ENCODE peak calls at places on chromosome 16, in five cellular contexts. One of them, this sample, is unnamed.

GRCh38 chr16:86508947-86509758 is 1.2 kb upstream of the FOXF1 start:
- DNase-seq in suprapubic skin: no peak
- DNase-seq in osteoblast: peak
- DNase-seq in CD14-positive monocyte: no peak
- DNase-seq in fibroblast of villous mesenchyme: peak
- DNase-seq in this sample: no peak

GRCh38 chr16:82655315-82655714 is 28.5 kb downstream of the CDH13 start:
- DNase-seq in fibroblast of villous mesenchyme: peak
- DNase-seq in osteoblast: peak
- DNase-seq in suprapubic skin: no peak
- DNase-seq in CD14-positive monocyte: no peak
- DNase-seq in this sample: no peak

GRCh38 chr16:23064642-23065041 is 84.6 kb downstream of the USP31 start:
- DNase-seq in CD14-positive monocyte: no peak
- DNase-seq in suprapubic skin: no peak
- DNase-seq in osteoblast: peak
- DNase-seq in fibroblast of villous mesenchyme: peak
- DNase-seq in this sample: no peak

GRCh38 chr16:8929086-8929748 is 34.5 kb downstream of the USP7 start:
- DNase-seq in suprapubic skin: no peak
- DNase-seq in osteoblast: no peak
- DNase-seq in CD14-positive monocyte: no peak
- DNase-seq in fibroblast of villous mesenchyme: no peak
- DNase-seq in this sample: no peak

GRCh38 chr16:84699147-84699711 is 571 bp upstream of the USP10 start:
- DNase-seq in CD14-positive monocyte: no peak
- DNase-seq in fibroblast of villous mesenchyme: no peak
- DNase-seq in suprapubic skin: no peak
- DNase-seq in osteoblast: peak
- DNase-seq in this sample: no peak

GRCh38 chr16:72985148-72985882 is 62.6 kb downstream of the ZFHX3 start:
- DNase-seq in fibroblast of villous mesenchyme: peak
- DNase-seq in CD14-positive monocyte: no peak
- DNase-seq in osteoblast: peak
- DNase-seq in suprapubic skin: peak
- DNase-seq in this sample: no peak

GRCh38 chr16:12781777-12782176 is 21.9 kb downstream of the CPPED1 start:
- DNase-seq in fibroblast of villous mesenchyme: no peak
- DNase-seq in CD14-positive monocyte: no peak
- DNase-seq in osteoblast: no peak
- DNase-seq in suprapubic skin: no peak
- DNase-seq in this sample: no peak

GRCh38 chr16:49788505-49788904 is 67.4 kb downstream of the ZNF423 start:
- DNase-seq in CD14-positive monocyte: no peak
- DNase-seq in fibroblast of villous mesenchyme: no peak
- DNase-seq in osteoblast: peak
- DNase-seq in suprapubic skin: no peak
- DNase-seq in this sample: no peak

GRCh38 chr16:22684282-22685161 is 129.4 kb upstream of the HS3ST2 start:
- DNase-seq in CD14-positive monocyte: no peak
- DNase-seq in suprapubic skin: no peak
- DNase-seq in fibroblast of villous mesenchyme: peak
- DNase-seq in osteoblast: peak
- DNase-seq in this sample: no peak

GRCh38 chr16:54901606-54902005 is 29.1 kb upstream of the IRX5 start:
- DNase-seq in fibroblast of villous mesenchyme: no peak
- DNase-seq in suprapubic skin: no peak
- DNase-seq in CD14-positive monocyte: no peak
- DNase-seq in osteoblast: no peak
- DNase-seq in this sample: no peak

GRCh38 chr16:23306199-23307100 is 4.3 kb downstream of the SCNN1B start:
- DNase-seq in fibroblast of villous mesenchyme: no peak
- DNase-seq in CD14-positive monocyte: no peak
- DNase-seq in osteoblast: no peak
- DNase-seq in suprapubic skin: no peak
- DNase-seq in this sample: no peak

GRCh38 chr16:84175351-84176081 is 11.3 kb downstream of the TAF1C start:
- DNase-seq in osteoblast: peak
- DNase-seq in CD14-positive monocyte: peak
- DNase-seq in fibroblast of villous mesenchyme: peak
- DNase-seq in suprapubic skin: no peak
- DNase-seq in this sample: no peak

GRCh38 chr16:29877266-29877961 is 14.4 kb upstream of the CDIPT start:
- DNase-seq in osteoblast: peak
- DNase-seq in suprapubic skin: no peak
- DNase-seq in CD14-positive monocyte: peak
- DNase-seq in fibroblast of villous mesenchyme: peak
- DNase-seq in this sample: no peak

GRCh38 chr16:46882304-46882939 is 1.7 kb upstream of the GPT2 start:
- DNase-seq in osteoblast: no peak
- DNase-seq in fibroblast of villous mesenchyme: no peak
- DNase-seq in CD14-positive monocyte: no peak
- DNase-seq in suprapubic skin: no peak
- DNase-seq in this sample: no peak

GRCh38 chr16:46582313-46582712 is 38.9 kb downstream of the SHCBP1 start:
- DNase-seq in osteoblast: no peak
- DNase-seq in CD14-positive monocyte: no peak
- DNase-seq in fibroblast of villous mesenchyme: peak
- DNase-seq in suprapubic skin: no peak
- DNase-seq in this sample: no peak

GRCh38 chr16:30018731-30019158 is 4.3 kb upstream of the C16orf92 start:
- DNase-seq in osteoblast: no peak
- DNase-seq in suprapubic skin: no peak
- DNase-seq in CD14-positive monocyte: no peak
- DNase-seq in fibroblast of villous mesenchyme: no peak
- DNase-seq in this sample: no peak

GRCh38 chr16:69382421-69382820 is 3.4 kb downstream of the TERF2 start:
- DNase-seq in CD14-positive monocyte: no peak
- DNase-seq in osteoblast: no peak
- DNase-seq in fibroblast of villous mesenchyme: no peak
- DNase-seq in suprapubic skin: no peak
- DNase-seq in this sample: no peak

GRCh38 chr16:23699100-23699499 is 13.9 kb downstream of the ERN2 start:
- DNase-seq in osteoblast: no peak
- DNase-seq in suprapubic skin: no peak
- DNase-seq in fibroblast of villous mesenchyme: no peak
- DNase-seq in CD14-positive monocyte: no peak
- DNase-seq in this sample: no peak

GRCh38 chr16:12639044-12639443 is 164.6 kb downstream of the CPPED1 start:
- DNase-seq in CD14-positive monocyte: no peak
- DNase-seq in fibroblast of villous mesenchyme: peak
- DNase-seq in suprapubic skin: no peak
- DNase-seq in osteoblast: peak
- DNase-seq in this sample: no peak

GRCh38 chr16:27254262-27254811 is 14.2 kb downstream of the NSMCE1 start:
- DNase-seq in CD14-positive monocyte: no peak
- DNase-seq in suprapubic skin: no peak
- DNase-seq in fibroblast of villous mesenchyme: peak
- DNase-seq in osteoblast: no peak
- DNase-seq in this sample: peak

GRCh38 chr16:3656491-3657468 is 2.3 kb downstream of the DNASE1 start:
- DNase-seq in osteoblast: peak
- DNase-seq in fibroblast of villous mesenchyme: no peak
- DNase-seq in suprapubic skin: peak
- DNase-seq in CD14-positive monocyte: no peak
- DNase-seq in this sample: no peak

GRCh38 chr16:85229869-85230416 is 117.7 kb upstream of the CIBAR2 start:
- DNase-seq in osteoblast: no peak
- DNase-seq in suprapubic skin: no peak
- DNase-seq in fibroblast of villous mesenchyme: no peak
- DNase-seq in CD14-positive monocyte: no peak
- DNase-seq in this sample: no peak

GRCh38 chr16:13038591-13038990 is 137.2 kb downstream of the SHISA9 start:
- DNase-seq in osteoblast: no peak
- DNase-seq in CD14-positive monocyte: no peak
- DNase-seq in fibroblast of villous mesenchyme: no peak
- DNase-seq in suprapubic skin: no peak
- DNase-seq in this sample: no peak

GRCh38 chr16:31477220-31478216 is 5.4 kb upstream of the SLC5A2 start:
- DNase-seq in CD14-positive monocyte: no peak
- DNase-seq in suprapubic skin: peak
- DNase-seq in fibroblast of villous mesenchyme: no peak
- DNase-seq in osteoblast: peak
- DNase-seq in this sample: no peak

GRCh38 chr16:53465606-53466290 is 31.5 kb downstream of the RBL2 start:
- DNase-seq in CD14-positive monocyte: no peak
- DNase-seq in osteoblast: peak
- DNase-seq in fibroblast of villous mesenchyme: peak
- DNase-seq in suprapubic skin: no peak
- DNase-seq in this sample: no peak

GRCh38 chr16:86494565-86495356 is 15.6 kb upstream of the FOXF1 start:
- DNase-seq in suprapubic skin: no peak
- DNase-seq in CD14-positive monocyte: no peak
- DNase-seq in osteoblast: peak
- DNase-seq in fibroblast of villous mesenchyme: no peak
- DNase-seq in this sample: no peak

GRCh38 chr16:49855280-49855821 is 561 bp downstream of the ZNF423 start:
- DNase-seq in osteoblast: peak
- DNase-seq in CD14-positive monocyte: no peak
- DNase-seq in suprapubic skin: peak
- DNase-seq in fibroblast of villous mesenchyme: peak
- DNase-seq in this sample: peak

GRCh38 chr16:27238016-27238587 is 30.5 kb downstream of the NSMCE1 start:
- DNase-seq in CD14-positive monocyte: peak
- DNase-seq in suprapubic skin: peak
- DNase-seq in osteoblast: peak
- DNase-seq in fibroblast of villous mesenchyme: no peak
- DNase-seq in this sample: no peak

GRCh38 chr16:10240854-10241613 is 58.8 kb upstream of the GRIN2A start:
- DNase-seq in fibroblast of villous mesenchyme: no peak
- DNase-seq in CD14-positive monocyte: no peak
- DNase-seq in osteoblast: no peak
- DNase-seq in suprapubic skin: no peak
- DNase-seq in this sample: no peak
- TF ChIP-seq CTCF in fibroblast of villous mesenchyme: no peak
- TF ChIP-seq CTCF in CD14-positive monocyte: no peak
- TF ChIP-seq CTCF in osteoblast: no peak
- TF ChIP-seq CTCF in suprapubic skin: no peak
- TF ChIP-seq CTCF in this sample: no peak

GRCh38 chr16:11406177-11406560 is 60.9 kb downstream of the RMI2 start:
- DNase-seq in CD14-positive monocyte: no peak
- DNase-seq in fibroblast of villous mesenchyme: no peak
- DNase-seq in suprapubic skin: no peak
- DNase-seq in osteoblast: no peak
- DNase-seq in this sample: no peak

GRCh38 chr16:11404608-11405007 is 59.3 kb downstream of the RMI2 start:
- DNase-seq in fibroblast of villous mesenchyme: no peak
- DNase-seq in CD14-positive monocyte: no peak
- DNase-seq in osteoblast: no peak
- DNase-seq in suprapubic skin: no peak
- DNase-seq in this sample: no peak

GRCh38 chr16:11403920-11404319 is 58.7 kb downstream of the RMI2 start:
- DNase-seq in suprapubic skin: no peak
- DNase-seq in fibroblast of villous mesenchyme: no peak
- DNase-seq in CD14-positive monocyte: no peak
- DNase-seq in osteoblast: peak
- DNase-seq in this sample: no peak

GRCh38 chr16:11407047-11407982 is 62.1 kb downstream of the RMI2 start:
- DNase-seq in osteoblast: peak
- DNase-seq in fibroblast of villous mesenchyme: peak
- DNase-seq in CD14-positive monocyte: peak
- DNase-seq in suprapubic skin: no peak
- DNase-seq in this sample: no peak

DNA sequence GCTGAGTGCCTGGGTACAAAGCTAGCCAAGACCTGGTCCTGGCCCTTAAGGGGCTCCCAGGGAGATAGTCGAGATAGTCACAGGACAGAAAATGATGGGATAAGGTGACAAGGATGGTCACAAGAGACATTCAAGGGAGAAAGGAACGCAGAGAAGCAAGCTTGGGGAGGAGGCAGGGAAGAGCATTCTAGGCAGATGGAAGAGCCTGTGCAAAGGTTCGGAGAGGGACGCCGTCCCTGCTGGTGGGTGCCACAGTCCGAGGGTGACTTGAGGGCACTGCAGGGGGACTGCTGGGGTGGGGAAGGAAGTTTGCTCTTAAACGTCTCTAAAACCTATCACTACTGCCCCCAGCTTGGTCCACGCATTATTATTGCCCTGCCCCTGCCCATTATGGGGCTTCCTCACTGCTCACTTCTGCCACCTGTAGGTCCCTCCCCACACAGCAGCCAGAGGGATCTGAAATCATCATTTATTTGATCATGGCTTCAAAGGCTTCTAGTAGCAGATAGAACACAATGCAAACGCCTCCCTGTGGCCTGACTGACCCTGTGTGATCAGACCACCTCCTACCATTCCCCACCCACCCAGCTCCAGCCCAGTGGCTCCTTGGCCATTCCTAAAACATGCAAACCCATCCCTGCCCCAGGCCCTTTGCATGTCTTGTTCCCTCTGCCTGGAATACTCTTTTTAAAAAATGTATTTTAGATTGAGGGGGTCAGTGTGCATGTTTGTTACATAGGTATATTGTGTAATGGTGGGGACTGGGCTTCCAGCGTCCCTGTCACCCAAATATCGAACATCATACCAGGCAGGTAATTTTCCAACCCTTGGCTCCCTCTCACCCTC is 60.3 kb downstream of the RMI2 start:
- DNase-seq in fibroblast of villous mesenchyme: peak
- DNase-seq in CD14-positive monocyte: no peak
- DNase-seq in osteoblast: peak
- DNase-seq in suprapubic skin: no peak
- DNase-seq in this sample: no peak
- TF ChIP-seq CTCF in fibroblast of villous mesenchyme: peak
- TF ChIP-seq CTCF in CD14-positive monocyte: peak
- TF ChIP-seq CTCF in osteoblast: peak
- TF ChIP-seq CTCF in suprapubic skin: peak
- TF ChIP-seq CTCF in this sample: peak

GRCh38 chr16:2486645-2487516 is 12.0 kb downstream of the TBC1D24 start:
- DNase-seq in CD14-positive monocyte: peak
- DNase-seq in fibroblast of villous mesenchyme: peak
- DNase-seq in osteoblast: peak
- DNase-seq in suprapubic skin: no peak
- DNase-seq in this sample: no peak
- TF ChIP-seq CTCF in CD14-positive monocyte: peak
- TF ChIP-seq CTCF in fibroblast of villous mesenchyme: no peak
- TF ChIP-seq CTCF in osteoblast: no peak
- TF ChIP-seq CTCF in suprapubic skin: peak
- TF ChIP-seq CTCF in this sample: no peak

GRCh38 chr16:67842509-67843342 is 606 bp downstream of the THAP11 start:
- DNase-seq in fibroblast of villous mesenchyme: peak
- DNase-seq in CD14-positive monocyte: no peak
- DNase-seq in osteoblast: peak
- DNase-seq in suprapubic skin: no peak
- DNase-seq in this sample: no peak
- TF ChIP-seq CTCF in fibroblast of villous mesenchyme: peak
- TF ChIP-seq CTCF in CD14-positive monocyte: peak
- TF ChIP-seq CTCF in osteoblast: peak
- TF ChIP-seq CTCF in suprapubic skin: peak
- TF ChIP-seq CTCF in this sample: peak